ENCODE peak calls at places on chromosomes 2 and 18, in five cellular contexts. W, B, Q, V and O are unnamed samples.
A peak's percentile ranks its signal among the peaks of the same experiment; 100 is the strongest.

GRCh38 chr2:45131587-45131986 is 122.3 kb upstream of the SIX2 start:
- DNase-seq in W (peak; percentile 75), V (no peak), Q (no peak), B (peak; percentile 23), O (no peak)

GRCh38 chr2:135913726-135914365 is 37.6 kb upstream of the MCM6 start:
- DNase-seq in V (no peak), B (peak; percentile 76), Q (peak; percentile 47), W (peak; percentile 61), O (no peak)

GRCh38 chr2:134772493-134773169 is 53.8 kb upstream of the TMEM163 start:
- DNase-seq in Q (no peak), B (peak; percentile 20), V (no peak), W (no peak), O (no peak)

GRCh38 chr2:68832161-68832869 is 38.9 kb downstream of the BMP10 start:
- DNase-seq in V (no peak), B (peak; percentile 74), W (peak; percentile 81), Q (peak; percentile 78), O (peak; percentile 69)

GRCh38 chr2:134852518-134852917 is 14.1 kb downstream of the ACMSD start:
- DNase-seq in W (no peak), B (no peak), V (no peak), Q (no peak), O (no peak)

GRCh38 chr2:26744953-26745352 is 19.1 kb upstream of the SLC35F6 start:
- DNase-seq in Q (no peak), W (no peak), V (no peak), B (no peak), O (no peak)

GRCh38 chr18:36454258-36454657 is 156.7 kb downstream of the FHOD3 start:
- DNase-seq in W (no peak), V (no peak), B (peak; percentile 68), Q (no peak), O (no peak)

GRCh38 chr2:121748202-121748601 is 7.2 kb upstream of the TSN start:
- DNase-seq in B (peak; percentile 50), Q (peak; percentile 51), W (peak; percentile 61), V (no peak), O (peak; percentile 6)

GRCh38 chr18:13437034-13437433 is 218.5 kb downstream of the LDLRAD4 start:
- DNase-seq in W (no peak), V (no peak), Q (no peak), B (no peak), O (no peak)

GRCh38 chr2:176106636-176107539 is at the start of gene HOXD11:
- DNase-seq in Q (no peak), V (peak; percentile 71), W (no peak), B (no peak), O (no peak)

GRCh38 chr2:127365211-127365643 is 22.5 kb downstream of the MAP3K2 start:
- DNase-seq in Q (peak; percentile 8), W (no peak), V (no peak), B (no peak), O (no peak)

GRCh38 chr2:43218550-43219382 is 7.6 kb downstream of the ZFP36L2 start:
- DNase-seq in B (peak; percentile 40), V (peak; percentile 88), Q (peak; percentile 10), W (peak; percentile 30), O (no peak)

GRCh38 chr18:21051615-21052014 is 60.0 kb downstream of the ROCK1 start:
- DNase-seq in V (no peak), B (no peak), Q (no peak), W (peak; percentile 4), O (no peak)

GRCh38 chr2:86764661-86765307 is 25.9 kb downstream of the CD8A start:
- DNase-seq in V (no peak), W (peak; percentile 62), B (peak; percentile 70), Q (peak; percentile 49), O (no peak)

GRCh38 chr18:63339920-63340484 is 20.4 kb upstream of the BCL2 start:
- DNase-seq in V (no peak), B (peak; percentile 46), W (peak; percentile 58), Q (peak; percentile 41), O (no peak)

GRCh38 chr2:58156780-58157179 is 84.3 kb downstream of the FANCL start:
- DNase-seq in B (peak; percentile 43), W (no peak), Q (peak; percentile 53), V (no peak), O (no peak)

GRCh38 chr2:160630801-160631590 is 137.4 kb upstream of the RBMS1 start:
- DNase-seq in V (no peak), B (no peak), W (peak; percentile 45), Q (peak; percentile 9), O (no peak)

GRCh38 chr2:211216221-211216620 is 659.8 kb downstream of the CPS1 start:
- DNase-seq in W (peak; percentile 1), V (no peak), Q (no peak), B (peak; percentile 54), O (no peak)

DNA sequence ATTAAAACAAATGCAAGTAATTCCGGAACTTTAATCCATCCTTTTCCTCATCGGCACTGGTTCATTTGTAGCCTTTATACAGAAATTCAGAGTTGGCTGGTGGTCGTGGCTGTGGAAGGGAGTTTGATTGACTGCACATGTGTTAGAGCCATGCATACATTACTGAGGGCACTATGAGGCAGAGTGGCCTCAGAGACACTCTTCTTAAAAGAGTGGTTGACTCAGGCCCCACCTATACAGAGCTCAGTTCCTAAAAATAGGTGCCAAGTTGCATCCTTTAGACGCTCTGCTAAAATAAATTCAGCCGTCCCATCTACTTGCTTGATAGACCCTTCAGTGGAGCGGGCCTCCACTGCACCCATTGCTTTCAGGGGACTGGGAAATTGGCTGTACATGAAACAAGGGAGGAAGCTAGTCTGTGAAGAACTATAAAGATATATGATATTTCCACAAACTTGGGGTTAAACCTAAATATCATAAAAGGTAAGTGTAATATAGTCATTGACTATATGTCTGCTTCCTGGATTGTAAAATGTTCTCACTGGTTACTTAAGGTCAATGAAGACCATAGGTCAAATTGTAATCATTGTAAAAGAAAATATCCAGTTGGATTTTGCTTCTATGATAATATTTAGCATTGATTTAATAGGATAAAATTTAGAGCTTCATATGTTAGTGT is 298.9 kb downstream of the XIRP2 start:
- DNase-seq in Q (no peak), V (no peak), B (no peak), W (no peak), O (no peak)
- H3K4me3 ChIP-seq in Q (no peak overlapping the region), V (no peak overlapping the region), B (no peak overlapping the region), W (no peak overlapping the region), O (no peak overlapping the region)

DNA sequence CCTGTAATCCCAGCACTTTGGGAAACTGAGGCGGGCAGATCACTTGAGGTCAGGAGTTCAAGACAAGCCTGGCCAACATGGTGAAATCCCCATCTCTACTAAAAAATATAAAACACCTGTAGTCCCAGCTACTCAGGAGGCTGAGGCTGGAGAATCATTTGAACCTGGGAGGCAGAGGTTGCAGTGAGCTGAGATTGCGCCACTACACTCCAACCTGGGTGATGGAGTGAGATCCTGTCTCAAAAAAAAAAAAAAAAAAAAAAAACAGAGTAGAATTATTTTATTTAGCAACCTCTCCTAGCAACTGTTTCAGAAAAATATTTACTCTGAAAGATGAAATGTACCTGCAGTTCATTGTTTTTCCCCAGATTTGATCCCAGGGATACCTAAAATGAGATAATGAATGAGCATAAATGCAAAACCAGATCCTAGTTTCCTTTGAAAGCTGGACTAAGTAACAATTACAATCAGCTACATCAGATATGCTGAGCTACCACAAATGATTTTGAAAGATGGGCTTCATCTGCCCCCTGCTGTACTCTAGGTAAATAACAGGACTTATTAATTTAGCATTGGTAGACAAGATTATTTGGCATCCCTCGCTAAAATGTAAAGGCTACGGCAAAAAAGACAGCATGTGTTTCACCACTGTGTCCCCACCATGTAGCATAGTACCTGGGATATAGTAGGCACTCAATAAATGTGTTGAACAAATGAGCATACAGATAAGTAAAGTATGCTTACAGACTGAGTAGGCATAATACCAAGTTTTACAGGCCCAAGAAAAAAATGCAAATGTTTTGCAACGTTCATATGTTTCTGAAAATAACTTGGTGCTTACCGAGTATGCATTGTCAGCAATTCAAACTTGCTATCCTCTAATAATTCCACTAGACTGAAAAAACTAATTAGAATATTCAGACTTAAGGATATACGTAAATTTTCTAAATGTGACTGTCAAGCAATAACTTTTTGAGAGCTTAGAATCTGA is 102.5 kb downstream of the ATL2 start:
- DNase-seq in V (no peak), W (peak; percentile 90), B (peak; percentile 83), Q (peak; percentile 87), O (peak; percentile 43)
- TF ChIP-seq CTCF in V (peak; percentile 41), W (peak; percentile 53), B (peak; percentile 80), Q (peak; percentile 82), O (peak; percentile 54)

GRCh38 chr2:172735646-172736418 is at the start of gene RAPGEF4:
- DNase-seq in B (no peak), V (no peak), Q (no peak), W (no peak), O (no peak)
- H3K4me3 ChIP-seq in B (peak within 1 kb of the TSS; percentile 70), V (peak within 1 kb of the TSS; percentile 10), Q (peak within 1 kb of the TSS; percentile 81), W (no peak within 1 kb of the TSS), O (peak within 1 kb of the TSS; percentile 58)

GRCh38 chr2:96578731-96579130 is 42.2 kb downstream of the ARID5A start:
- DNase-seq in V (no peak), B (no peak), Q (no peak), W (peak; percentile 20), O (no peak)

GRCh38 chr2:96575790-96576456 is 39.4 kb downstream of the ARID5A start:
- DNase-seq in W (no peak), Q (no peak), V (no peak), B (no peak), O (no peak)

GRCh38 chr2:96579422-96579821 is 42.9 kb downstream of the ARID5A start:
- DNase-seq in V (no peak), B (no peak), W (no peak), Q (no peak), O (no peak)

GRCh38 chr2:96574364-96574763 is 37.8 kb downstream of the ARID5A start:
- DNase-seq in W (no peak), B (no peak), Q (no peak), V (no peak), O (no peak)
- TF ChIP-seq CTCF in W (peak; percentile 26), B (peak; percentile 20), Q (no peak), V (no peak), O (peak; percentile 22)

GRCh38 chr18:57859314-57859713 is 56.2 kb upstream of the ATP8B1 start:
- DNase-seq in V (no peak), B (peak; percentile 45), Q (no peak), W (peak; percentile 54), O (no peak)

GRCh38 chr18:57854726-57855125 is 51.6 kb upstream of the ATP8B1 start:
- DNase-seq in W (no peak), Q (peak; percentile 22), V (no peak), B (peak; percentile 71), O (no peak)

GRCh38 chr18:57856128-57856527 is 53.0 kb upstream of the ATP8B1 start:
- DNase-seq in W (no peak), Q (no peak), V (no peak), B (peak; percentile 52), O (no peak)

GRCh38 chr18:57853864-57854263 is 50.7 kb upstream of the ATP8B1 start:
- DNase-seq in Q (no peak), V (no peak), B (no peak), W (no peak), O (no peak)

DNA sequence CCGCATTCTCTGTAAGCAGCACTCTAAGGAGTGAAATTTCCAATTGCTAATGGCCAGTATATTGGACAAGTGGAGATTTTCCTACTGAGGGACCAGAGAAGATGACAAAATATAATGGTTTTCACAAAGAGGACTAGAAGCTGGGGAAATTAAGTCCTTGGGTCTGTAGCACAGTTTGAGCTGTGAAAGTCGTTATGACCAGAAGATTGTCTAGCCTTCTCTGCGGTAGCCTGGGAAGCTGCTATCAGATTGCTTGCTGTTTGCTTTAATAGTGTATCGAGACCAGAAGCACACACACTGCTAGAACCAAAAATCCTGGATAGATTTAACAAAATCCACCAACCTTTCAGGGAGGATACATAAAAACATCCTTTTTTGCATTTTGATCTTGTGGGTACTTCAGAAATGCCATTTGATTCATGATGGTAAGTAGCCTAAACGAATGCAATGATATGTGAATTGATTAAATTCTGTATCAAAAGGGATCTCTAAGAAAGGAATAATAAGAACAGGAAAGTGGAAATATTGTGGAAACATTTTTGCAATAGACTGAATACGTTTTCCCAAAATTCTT is 53.7 kb upstream of the ATP8B1 start:
- DNase-seq in B (no peak), V (no peak), W (no peak), Q (no peak), O (no peak)
- H3K4me3 ChIP-seq in B (no peak overlapping the region), V (no peak overlapping the region), W (no peak overlapping the region), Q (no peak overlapping the region), O (no peak overlapping the region)